ENCODE peak calls at places on chromosomes 5 and 9, in four cellular contexts. One of them, this sample, is unnamed.

GRCh38 chr9:126148523-126148870 is 178.1 kb upstream of the MVB12B start:
- DNase-seq in K562: no peak
- DNase-seq in H1: no peak
- DNase-seq in GM12878: no peak
- DNase-seq in this sample: no peak

GRCh38 chr9:111974092-111974681 is 77.6 kb downstream of the UGCG start:
- DNase-seq in GM12878: no peak
- DNase-seq in H1: no peak
- DNase-seq in K562: no peak
- DNase-seq in this sample: no peak

GRCh38 chr5:131587541-131587940 is 47.5 kb downstream of the RAPGEF6 start:
- DNase-seq in GM12878: no peak
- DNase-seq in K562: no peak
- DNase-seq in H1: no peak
- DNase-seq in this sample: no peak

GRCh38 chr9:70144131-70144503 is 100.5 kb downstream of the MAMDC2 start:
- DNase-seq in K562: no peak
- DNase-seq in GM12878: no peak
- DNase-seq in H1: no peak
- DNase-seq in this sample: no peak

GRCh38 chr5:154467655-154468354 is 10.2 kb downstream of the HAND1 start:
- DNase-seq in H1: peak
- DNase-seq in K562: peak
- DNase-seq in GM12878: peak
- DNase-seq in this sample: peak

GRCh38 chr5:148972958-148973357 is 89.9 kb downstream of the SH3TC2 start:
- DNase-seq in H1: no peak
- DNase-seq in GM12878: no peak
- DNase-seq in K562: no peak
- DNase-seq in this sample: peak

GRCh38 chr9:115135786-115136185 is 17.8 kb upstream of the TNC start:
- DNase-seq in K562: no peak
- DNase-seq in H1: no peak
- DNase-seq in GM12878: no peak
- DNase-seq in this sample: no peak

GRCh38 chr9:132168347-132168746 is 6.5 kb downstream of the NTNG2 start:
- DNase-seq in GM12878: no peak
- DNase-seq in K562: no peak
- DNase-seq in H1: no peak
- DNase-seq in this sample: no peak

GRCh38 chr5:8470489-8470888 is 601.5 kb downstream of the MTRR start:
- DNase-seq in H1: no peak
- DNase-seq in K562: no peak
- DNase-seq in GM12878: no peak
- DNase-seq in this sample: no peak

GRCh38 chr5:151006704-151007334 is 13.6 kb upstream of the GPX3 start:
- DNase-seq in H1: no peak
- DNase-seq in K562: no peak
- DNase-seq in GM12878: no peak
- DNase-seq in this sample: no peak

GRCh38 chr9:132409828-132410528 is at the start of gene CFAP77:
- DNase-seq in GM12878: no peak
- DNase-seq in H1: peak
- DNase-seq in K562: peak
- DNase-seq in this sample: peak

GRCh38 chr5:40499514-40500273 is 180.0 kb upstream of the PTGER4 start:
- DNase-seq in H1: no peak
- DNase-seq in GM12878: no peak
- DNase-seq in K562: no peak
- DNase-seq in this sample: no peak

GRCh38 chr5:40490464-40491083 is 189.1 kb upstream of the PTGER4 start:
- DNase-seq in K562: no peak
- DNase-seq in H1: no peak
- DNase-seq in GM12878: peak
- DNase-seq in this sample: no peak

GRCh38 chr5:40497573-40497972 is 182.1 kb upstream of the PTGER4 start:
- DNase-seq in K562: no peak
- DNase-seq in GM12878: no peak
- DNase-seq in H1: no peak
- DNase-seq in this sample: no peak

GRCh38 chr5:40494631-40495030 is 185.1 kb upstream of the PTGER4 start:
- DNase-seq in H1: no peak
- DNase-seq in K562: no peak
- DNase-seq in GM12878: no peak
- DNase-seq in this sample: no peak

DNA sequence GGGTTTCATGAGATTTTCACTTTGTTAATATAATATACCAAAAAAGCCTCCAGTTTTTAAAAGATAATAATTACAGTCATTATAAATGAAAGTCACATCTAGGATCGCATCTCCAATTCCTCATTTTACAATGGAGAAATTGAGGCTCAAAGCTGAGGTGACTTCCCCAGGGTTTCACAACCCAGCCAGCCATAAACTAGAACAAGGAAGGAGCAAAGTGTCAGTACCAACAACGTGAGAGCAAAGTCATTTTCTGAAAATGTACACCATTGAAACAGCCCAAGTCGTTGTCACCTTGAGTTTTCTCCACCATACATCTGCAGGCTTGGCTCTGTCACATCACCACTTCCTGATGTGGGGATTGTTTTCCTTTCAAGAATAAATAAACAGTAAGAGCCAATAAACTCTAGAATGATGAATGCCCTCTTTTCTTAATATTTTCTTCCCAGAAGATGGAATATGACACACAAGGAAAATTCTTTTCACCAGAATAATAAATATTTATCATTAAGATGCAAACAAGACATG is 184.5 kb upstream of the PTGER4 start:
- DNase-seq in H1: no peak
- DNase-seq in GM12878: no peak
- DNase-seq in K562: no peak
- DNase-seq in this sample: no peak
- TF ChIP-seq CREB1 in H1: no peak
- TF ChIP-seq CREB1 in GM12878: no peak
- TF ChIP-seq CREB1 in K562: no peak
- TF ChIP-seq CREB1 in this sample: no peak

GRCh38 chr5:54758038-54758437 is 227.4 kb downstream of the ESM1 start:
- DNase-seq in H1: no peak
- DNase-seq in K562: no peak
- DNase-seq in GM12878: no peak
- DNase-seq in this sample: no peak
- TF ChIP-seq EP300 in H1: no peak
- TF ChIP-seq EP300 in K562: no peak
- TF ChIP-seq EP300 in GM12878: no peak
- TF ChIP-seq EP300 in this sample: no peak

GRCh38 chr9:109379513-109379912 is 58.7 kb upstream of the EPB41L4B start:
- DNase-seq in H1: no peak
- DNase-seq in K562: no peak
- DNase-seq in GM12878: no peak
- DNase-seq in this sample: no peak

GRCh38 chr9:109382585-109382984 is 61.7 kb upstream of the EPB41L4B start:
- DNase-seq in K562: no peak
- DNase-seq in GM12878: no peak
- DNase-seq in H1: no peak
- DNase-seq in this sample: no peak

GRCh38 chr9:109383356-109383755 is 62.5 kb upstream of the EPB41L4B start:
- DNase-seq in K562: no peak
- DNase-seq in GM12878: no peak
- DNase-seq in H1: no peak
- DNase-seq in this sample: no peak

GRCh38 chr9:109382182-109382581 is 61.3 kb upstream of the EPB41L4B start:
- DNase-seq in K562: no peak
- DNase-seq in H1: no peak
- DNase-seq in GM12878: no peak
- DNase-seq in this sample: no peak

GRCh38 chr9:109381011-109381729 is 60.3 kb upstream of the EPB41L4B start:
- DNase-seq in H1: no peak
- DNase-seq in GM12878: no peak
- DNase-seq in K562: no peak
- DNase-seq in this sample: peak
- TF ChIP-seq CREB1 in H1: no peak
- TF ChIP-seq CREB1 in GM12878: no peak
- TF ChIP-seq CREB1 in K562: no peak
- TF ChIP-seq CREB1 in this sample: no peak

GRCh38 chr9:3514786-3515185 is 11.0 kb downstream of the RFX3 start:
- DNase-seq in H1: no peak
- DNase-seq in K562: no peak
- DNase-seq in GM12878: no peak
- DNase-seq in this sample: no peak
- TF ChIP-seq EP300 in H1: no peak
- TF ChIP-seq EP300 in K562: no peak
- TF ChIP-seq EP300 in GM12878: no peak
- TF ChIP-seq EP300 in this sample: no peak

This sample was measured in HepG2.